ENCODE peak calls at places on chromosomes 2 and 18, in five cellular contexts. X is CD8-positive, alpha-beta T cell; A is fibroblast of villous mesenchyme; F is left ventricle myocardium inferior; L is GM20000. S is an unnamed sample.

GRCh38 chr2:215794829-215795546 is 218.4 kb downstream of the MREG start:
- DNase-seq in X (no peak), A (peak; percentile 77), F (no peak), L (no peak), S (no peak)

GRCh38 chr2:197168705-197169104 is 141.9 kb downstream of the ANKRD44 start:
- DNase-seq in X (peak; percentile 76), A (peak; percentile 68), F (peak; percentile 46), L (peak; percentile 79), S (peak; percentile 60)

GRCh38 chr2:71603851-71604708 is 150.7 kb downstream of the DYSF start:
- DNase-seq in X (no peak), A (no peak), F (peak; percentile 10), L (no peak), S (peak; percentile 8)

GRCh38 chr18:46148810-46149209 is 44.6 kb downstream of the HAUS1 start:
- DNase-seq in X (peak; percentile 54), A (peak; percentile 68), F (no peak), L (peak; percentile 54), S (no peak)

GRCh38 chr18:12313530-12314245 is 5.6 kb downstream of the TUBB6 start:
- DNase-seq in X (no peak), A (no peak), F (no peak), L (no peak), S (no peak)

GRCh38 chr2:38462121-38462634 is 85.1 kb upstream of the ATL2 start:
- DNase-seq in X (no peak), A (peak; percentile 89), F (no peak), L (no peak), S (no peak)

GRCh38 chr2:43749583-43749982 is 24.3 kb upstream of the DYNC2LI1 start:
- DNase-seq in X (no peak), A (no peak), F (no peak), L (no peak), S (no peak)

GRCh38 chr2:12817870-12818269 is 101.1 kb downstream of the TRIB2 start:
- DNase-seq in X (no peak), A (no peak), F (no peak), L (no peak), S (no peak)

GRCh38 chr2:102025583-102026267 is 34.0 kb downstream of the IL1R2 start:
- DNase-seq in X (no peak), A (no peak), F (no peak), L (peak; percentile 54), S (no peak)

GRCh38 chr2:139478191-139478914 is 698.2 kb upstream of the NXPH2 start:
- DNase-seq in X (no peak), A (no peak), F (no peak), L (no peak), S (no peak)

GRCh38 chr2:143169105-143169504 is 39.9 kb downstream of the ARHGAP15 start:
- DNase-seq in X (no peak), A (no peak), F (no peak), L (no peak), S (no peak)

GRCh38 chr2:143176606-143177005 is 47.4 kb downstream of the ARHGAP15 start:
- DNase-seq in X (no peak), A (no peak), F (no peak), L (peak; percentile 14), S (no peak)

GRCh38 chr2:143175435-143175834 is 46.2 kb downstream of the ARHGAP15 start:
- DNase-seq in X (no peak), A (no peak), F (no peak), L (no peak), S (no peak)

GRCh38 chr2:143177081-143177786 is 48.0 kb downstream of the ARHGAP15 start:
- DNase-seq in X (no peak), A (peak; percentile 8), F (no peak), L (peak; percentile 53), S (no peak)

DNA sequence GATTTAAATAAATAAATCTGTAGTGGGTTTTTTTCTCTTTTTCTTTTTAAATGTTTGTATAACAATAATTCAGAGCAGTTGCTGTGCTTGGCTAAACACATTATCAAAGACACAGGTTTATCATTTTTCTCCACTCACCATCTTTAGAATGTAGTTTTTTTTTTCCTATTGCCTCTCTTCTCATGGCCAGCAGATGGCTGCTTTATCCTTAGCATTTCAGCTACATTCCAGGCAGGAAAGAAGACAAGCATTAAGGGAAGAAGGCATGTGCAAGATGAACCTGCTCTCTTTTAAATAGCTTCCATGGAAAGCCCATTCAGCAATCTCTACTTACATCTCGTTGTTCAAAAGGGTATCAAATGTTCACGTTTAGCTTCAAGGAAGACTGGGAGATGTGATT is 42.6 kb downstream of the ARHGAP15 start:
- DNase-seq in X (no peak), A (peak; percentile 4), F (no peak), L (no peak), S (no peak)
- TF ChIP-seq CTCF in X (no peak), A (peak; percentile 37), F (peak; percentile 31), L (no peak), S (no peak)

DNA sequence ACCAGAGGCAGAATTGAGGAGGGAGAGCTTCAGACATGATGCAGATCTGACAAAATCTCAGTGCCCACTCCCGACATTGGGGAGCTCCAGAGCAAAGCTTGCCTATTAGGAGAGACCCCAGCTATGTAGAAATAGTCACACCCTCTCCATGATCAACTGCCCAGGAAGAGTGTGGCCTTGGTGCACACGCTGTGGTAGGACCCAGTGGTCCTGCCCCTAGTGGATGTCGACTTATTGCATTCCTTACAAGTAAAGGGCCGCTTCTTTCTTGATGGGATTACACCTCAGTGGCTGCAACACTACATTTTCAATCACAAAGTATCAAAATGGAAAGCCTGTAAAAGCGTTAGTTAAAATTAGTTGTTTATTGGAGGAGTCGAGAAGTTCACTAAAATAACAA is 64.2 kb downstream of the VRK2 start:
- DNase-seq in X (no peak), A (no peak), F (no peak), L (no peak), S (no peak)
- TF ChIP-seq CTCF in X (no peak), A (no peak), F (no peak), L (no peak), S (no peak)

DNA sequence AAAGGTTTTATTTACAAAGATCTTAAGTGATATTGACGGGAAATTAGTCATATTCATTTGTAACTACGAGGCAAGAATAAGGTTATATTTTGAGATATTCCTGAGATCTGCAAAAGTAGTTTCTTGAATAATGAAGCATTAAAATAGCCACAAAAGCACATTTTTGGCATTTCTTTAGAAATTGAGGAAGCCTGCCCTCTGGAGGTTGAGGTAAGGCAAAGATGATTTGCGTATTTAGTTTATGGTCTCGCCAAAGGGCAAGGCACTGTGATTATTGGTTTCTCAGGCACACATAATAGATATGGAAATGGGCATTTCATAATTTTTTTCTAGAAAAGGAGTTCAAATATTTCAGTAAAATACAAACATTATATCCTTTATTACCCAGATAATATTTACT is 143.7 kb upstream of the RPRM start:
- DNase-seq in X (no peak), A (no peak), F (no peak), L (no peak), S (no peak)
- TF ChIP-seq CTCF in X (no peak), A (no peak), F (no peak), L (no peak), S (no peak)

DNA sequence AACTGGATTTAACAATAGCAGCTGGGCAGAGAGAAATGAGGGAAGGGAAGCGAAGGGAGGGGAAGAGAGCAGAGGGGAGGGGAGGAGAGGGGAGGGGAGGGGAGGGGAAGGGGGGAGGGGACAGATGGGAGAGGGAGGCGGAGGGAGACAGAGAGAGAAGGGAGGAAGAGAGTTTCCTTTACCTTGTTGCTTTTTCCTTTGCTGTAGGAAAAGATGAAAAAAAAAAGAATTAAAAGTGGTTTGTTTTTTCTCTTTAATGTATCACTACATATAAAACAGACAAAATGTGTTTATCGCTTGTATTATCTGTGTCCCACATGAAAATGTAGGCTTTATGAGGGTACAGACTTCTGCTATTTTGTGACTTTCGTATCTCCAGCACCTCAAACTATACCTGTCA is 190.4 kb upstream of the KYNU start:
- DNase-seq in X (no peak), A (no peak), F (no peak), L (no peak), S (no peak)
- TF ChIP-seq CTCF in X (no peak), A (no peak), F (no peak), L (no peak), S (no peak)

DNA sequence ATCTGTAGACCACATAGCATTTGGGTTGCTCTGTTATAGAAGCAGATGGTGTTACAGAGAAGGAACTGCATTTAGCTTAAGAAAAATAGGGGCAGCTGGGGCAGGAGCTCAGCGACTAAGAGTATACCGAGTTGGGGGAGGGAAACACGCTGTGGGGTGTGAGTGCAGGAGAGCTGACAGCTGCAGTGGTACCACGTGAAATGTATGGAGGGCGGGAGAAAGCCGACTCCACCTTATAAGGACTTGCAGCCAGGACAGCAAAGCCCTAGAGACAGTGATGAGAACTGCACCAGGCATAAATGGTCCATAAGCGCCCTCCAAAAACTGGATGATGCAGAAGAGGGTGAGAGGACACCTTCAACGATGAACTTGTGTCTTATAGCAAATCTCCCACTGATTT is 237.6 kb downstream of the PRKCE start:
- DNase-seq in X (peak; percentile 28), A (peak; percentile 69), F (peak; percentile 38), L (peak; percentile 82), S (no peak)
- TF ChIP-seq CTCF in X (peak; percentile 37), A (peak; percentile 34), F (peak; percentile 41), L (no peak), S (no peak)

GRCh38 chr2:20103514-20103913 is 52.1 kb upstream of the LAPTM4A start:
- DNase-seq in X (no peak), A (peak; percentile 39), F (no peak), L (no peak), S (no peak)
- TF ChIP-seq CTCF in X (no peak), A (peak; percentile 34), F (no peak), L (no peak), S (no peak)